ENCODE peak calls at places on chromosome 11, in eight cellular contexts. O, J, H, S, B, X, F and Z are unnamed samples.

GRCh38 chr11:23727821-23728220 is 769.0 kb upstream of the LUZP2 start:
- DNase-seq in O (no peak), J (peak), H (peak), S (no peak), B (no peak), X (no peak), F (no peak), Z (no peak)

GRCh38 chr11:78532991-78533861 is 41.4 kb downstream of the NARS2 start:
- DNase-seq in O (no peak), J (no peak), H (no peak), S (no peak), B (no peak), X (no peak), F (no peak), Z (no peak)

GRCh38 chr11:119863811-119864601 is 135.0 kb upstream of the NECTIN1 start:
- DNase-seq in O (no peak), J (no peak), H (no peak), S (no peak), B (no peak), X (no peak), F (no peak), Z (no peak)

GRCh38 chr11:68840661-68841653 is 759 bp downstream of the CPT1A start:
- DNase-seq in O (peak), J (peak), H (peak), S (peak), B (no peak), X (no peak), F (peak), Z (no peak)

GRCh38 chr11:22304337-22304961 is 33.7 kb upstream of the SLC17A6 start:
- DNase-seq in O (no peak), J (peak), H (peak), S (no peak), B (no peak), X (no peak), F (no peak), Z (peak)

GRCh38 chr11:33689089-33689488 is 11.5 kb downstream of the C11orf91 start:
- DNase-seq in O (no peak), J (peak), H (peak), S (no peak), B (no peak), X (peak), F (no peak), Z (no peak)

GRCh38 chr11:121194731-121195596 is 93.9 kb downstream of the TECTA start:
- DNase-seq in O (peak), J (peak), H (peak), S (peak), B (peak), X (no peak), F (peak), Z (peak)

GRCh38 chr11:102451693-102452460 is 688 bp downstream of the TMEM123 start:
- DNase-seq in O (peak), J (peak), H (peak), S (peak), B (peak), X (no peak), F (peak), Z (no peak)

GRCh38 chr11:45507916-45508315 is 157.5 kb downstream of the CHST1 start:
- DNase-seq in O (no peak), J (no peak), H (no peak), S (no peak), B (no peak), X (no peak), F (no peak), Z (no peak)

GRCh38 chr11:94597896-94598295 is 30.7 kb downstream of the PIWIL4 start:
- DNase-seq in O (peak), J (peak), H (no peak), S (no peak), B (no peak), X (no peak), F (no peak), Z (peak)

GRCh38 chr11:74493816-74494630 is 499 bp upstream of the LIPT2 start:
- DNase-seq in O (no peak), J (peak), H (peak), S (no peak), B (no peak), X (no peak), F (no peak), Z (peak)

GRCh38 chr11:28384418-28384817 is 276.2 kb downstream of the METTL15 start:
- DNase-seq in O (no peak), J (peak), H (no peak), S (no peak), B (no peak), X (no peak), F (no peak), Z (no peak)

GRCh38 chr11:133476570-133477262 is 55.6 kb downstream of the OPCML start:
- DNase-seq in O (no peak), J (no peak), H (no peak), S (no peak), B (no peak), X (no peak), F (no peak), Z (no peak)

GRCh38 chr11:75465701-75466531 is 32.9 kb upstream of the KLHL35 start:
- DNase-seq in O (no peak), J (no peak), H (no peak), S (no peak), B (no peak), X (no peak), F (peak), Z (no peak)

GRCh38 chr11:119530503-119530902 is 107.5 kb upstream of the THY1 start:
- DNase-seq in O (no peak), J (no peak), H (no peak), S (no peak), B (no peak), X (no peak), F (no peak), Z (no peak)

GRCh38 chr11:57798905-57799559 is 37.4 kb downstream of the CTNND1 start:
- DNase-seq in O (peak), J (peak), H (peak), S (no peak), B (no peak), X (no peak), F (no peak), Z (peak)

GRCh38 chr11:1113405-1114201 is 38.9 kb downstream of the MUC2 start:
- DNase-seq in O (no peak), J (no peak), H (no peak), S (no peak), B (no peak), X (no peak), F (no peak), Z (no peak)

GRCh38 chr11:35632301-35632700 is 14.0 kb downstream of the FJX1 start:
- DNase-seq in O (no peak), J (peak), H (no peak), S (no peak), B (no peak), X (no peak), F (no peak), Z (no peak)

GRCh38 chr11:13082588-13082987 is 73.5 kb downstream of the RASSF10 start:
- DNase-seq in O (no peak), J (no peak), H (no peak), S (no peak), B (no peak), X (no peak), F (no peak), Z (no peak)

GRCh38 chr11:15852179-15852578 is 504.2 kb downstream of the SOX6 start:
- DNase-seq in O (peak), J (peak), H (peak), S (no peak), B (peak), X (no peak), F (peak), Z (peak)

GRCh38 chr11:125289419-125290088 is 125.0 kb downstream of the PKNOX2 start:
- DNase-seq in O (no peak), J (no peak), H (no peak), S (no peak), B (no peak), X (no peak), F (no peak), Z (no peak)

GRCh38 chr11:26704249-26704648 is 17.6 kb downstream of the SLC5A12 start:
- DNase-seq in O (no peak), J (no peak), H (no peak), S (no peak), B (no peak), X (no peak), F (no peak), Z (no peak)

GRCh38 chr11:106156290-106156937 is 79.0 kb downstream of the AASDHPPT start:
- DNase-seq in O (peak), J (peak), H (peak), S (no peak), B (no peak), X (no peak), F (peak), Z (peak)

GRCh38 chr11:13016415-13016814 is 7.3 kb downstream of the RASSF10 start:
- DNase-seq in O (no peak), J (peak), H (no peak), S (no peak), B (no peak), X (no peak), F (peak), Z (no peak)

GRCh38 chr11:206516-207212 is 535 bp downstream of the BET1L start:
- DNase-seq in O (peak), J (no peak), H (peak), S (no peak), B (no peak), X (peak), F (no peak), Z (no peak)

GRCh38 chr11:71451596-71452353 is 1.2 kb upstream of the NADSYN1 start:
- DNase-seq in O (peak), J (no peak), H (no peak), S (no peak), B (no peak), X (no peak), F (peak), Z (no peak)

GRCh38 chr11:12147827-12148226 is 37.4 kb downstream of the MICAL2 start:
- DNase-seq in O (no peak), J (no peak), H (no peak), S (no peak), B (no peak), X (no peak), F (no peak), Z (no peak)

GRCh38 chr11:120186799-120187591 is 23.8 kb upstream of the OAF start:
- DNase-seq in O (peak), J (no peak), H (peak), S (no peak), B (no peak), X (no peak), F (no peak), Z (no peak)

GRCh38 chr11:17012712-17013547 is 1.3 kb downstream of the PLEKHA7 start:
- DNase-seq in O (peak), J (peak), H (peak), S (peak), B (no peak), X (no peak), F (peak), Z (no peak)

GRCh38 chr11:128686045-128686741 is 7.7 kb upstream of the FLI1 start:
- DNase-seq in O (no peak), J (no peak), H (no peak), S (no peak), B (no peak), X (no peak), F (no peak), Z (no peak)

GRCh38 chr11:67271548-67272284 is 5.4 kb downstream of the GRK2 start:
- DNase-seq in O (no peak), J (no peak), H (no peak), S (no peak), B (no peak), X (no peak), F (no peak), Z (no peak)

GRCh38 chr11:68057807-68058206 is 19.0 kb downstream of the TCIRG1 start:
- DNase-seq in O (no peak), J (no peak), H (no peak), S (no peak), B (no peak), X (no peak), F (no peak), Z (no peak)

GRCh38 chr11:13884159-13884799 is 78.2 kb upstream of the SPON1 start:
- DNase-seq in O (no peak), J (no peak), H (peak), S (no peak), B (no peak), X (no peak), F (no peak), Z (no peak)

GRCh38 chr11:118287006-118287405 is 17.5 kb upstream of the CD3E start:
- DNase-seq in O (no peak), J (no peak), H (no peak), S (no peak), B (no peak), X (no peak), F (no peak), Z (no peak)

GRCh38 chr11:75771646-75772410 is 3.2 kb downstream of the DGAT2 start:
- DNase-seq in O (peak), J (peak), H (peak), S (no peak), B (no peak), X (no peak), F (no peak), Z (no peak)

GRCh38 chr11:72411623-72412532 is 22.5 kb downstream of the CLPB start:
- DNase-seq in O (peak), J (no peak), H (no peak), S (peak), B (no peak), X (no peak), F (no peak), Z (no peak)

GRCh38 chr11:102390667-102391449 is 43.8 kb downstream of the BIRC2 start:
- DNase-seq in O (peak), J (peak), H (peak), S (no peak), B (peak), X (no peak), F (peak), Z (peak)

GRCh38 chr11:74896311-74896710 is 52.6 kb downstream of the XRRA1 start:
- DNase-seq in O (no peak), J (no peak), H (no peak), S (no peak), B (no peak), X (no peak), F (no peak), Z (no peak)

GRCh38 chr11:2742201-2742600 is 42.4 kb upstream of the KCNQ1OT1 start:
- DNase-seq in O (no peak), J (no peak), H (no peak), S (no peak), B (no peak), X (no peak), F (no peak), Z (no peak)

GRCh38 chr11:2742611-2743426 is 43.0 kb upstream of the KCNQ1OT1 start:
- DNase-seq in O (no peak), J (no peak), H (no peak), S (no peak), B (no peak), X (no peak), F (no peak), Z (no peak)

GRCh38 chr11:2743427-2744110 is 43.8 kb upstream of the KCNQ1OT1 start:
- DNase-seq in O (no peak), J (no peak), H (no peak), S (no peak), B (no peak), X (no peak), F (no peak), Z (no peak)

GRCh38 chr11:2745511-2745910 is 45.7 kb upstream of the KCNQ1OT1 start:
- DNase-seq in O (no peak), J (no peak), H (no peak), S (no peak), B (no peak), X (no peak), F (no peak), Z (no peak)

DNA sequence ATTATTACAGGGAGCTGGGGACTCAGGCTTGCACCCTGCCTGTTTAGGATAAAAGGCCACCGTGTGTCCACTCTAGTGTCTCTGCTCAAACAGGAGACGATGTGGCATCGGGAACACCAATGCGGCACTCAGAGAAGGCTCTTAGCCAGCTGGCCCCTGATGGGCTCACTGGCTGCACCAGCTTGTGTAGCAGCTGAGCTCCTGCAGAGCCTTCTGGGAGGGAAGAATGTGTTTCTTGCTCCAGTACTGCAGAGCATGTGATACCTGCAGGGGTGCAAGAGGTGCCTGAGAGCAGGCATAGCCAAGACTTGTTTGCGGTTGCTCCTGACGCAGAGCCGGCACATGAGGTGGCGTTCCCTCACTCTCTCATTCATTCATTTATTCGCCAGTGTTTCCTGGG is 44.4 kb upstream of the KCNQ1OT1 start:
- DNase-seq in O (no peak), J (no peak), H (no peak), S (no peak), B (no peak), X (no peak), F (no peak), Z (no peak)
- TF ChIP-seq CTCF in O (no peak), J (no peak), H (no peak), S (no peak), B (no peak), X (no peak), F (no peak), Z (no peak)

GRCh38 chr11:64216879-64217278 is 9.1 kb downstream of the TRPT1 start:
- DNase-seq in O (no peak), J (no peak), H (no peak), S (no peak), B (no peak), X (no peak), F (no peak), Z (no peak)
- TF ChIP-seq CTCF in O (no peak), J (no peak), H (no peak), S (no peak), B (no peak), X (no peak), F (no peak), Z (no peak)

GRCh38 chr11:130894322-130895025 is 21.8 kb downstream of the SNX19 start:
- DNase-seq in O (peak), J (peak), H (peak), S (peak), B (peak), X (peak), F (peak), Z (peak)
- TF ChIP-seq CTCF in O (peak), J (peak), H (peak), S (peak), B (peak), X (peak), F (peak), Z (peak)

GRCh38 chr11:37963440-37963839 is 1365.4 kb upstream of the RAG2 start:
- DNase-seq in O (no peak), J (no peak), H (no peak), S (no peak), B (no peak), X (no peak), F (no peak), Z (no peak)
- TF ChIP-seq CTCF in O (no peak), J (no peak), H (no peak), S (no peak), B (no peak), X (no peak), F (no peak), Z (no peak)